ENCODE peak calls at places on chromosomes 16 and 17, in seven cellular contexts. T, H, U, N, R, B and C are unnamed samples.

GRCh38 chr17:74433421-74434121 is 1.7 kb downstream of the GPRC5C start:
- DNase-seq in T (peak; percentile 51), H (no peak), U (peak; percentile 82), N (no peak), R (peak; percentile 50), B (no peak), C (no peak)

GRCh38 chr17:8698142-8699050 is 46.2 kb downstream of the CCDC42 start:
- DNase-seq in T (peak; percentile 95), H (peak; percentile 72), U (peak; percentile 83), N (no peak), R (no peak), B (peak; percentile 45), C (no peak)

GRCh38 chr17:16467886-16468285 is 24.1 kb downstream of the LRRC75A start:
- DNase-seq in T (no peak), H (no peak), U (no peak), N (no peak), R (no peak), B (no peak), C (no peak)

GRCh38 chr17:69796093-69796492 is 278.9 kb upstream of the KCNJ16 start:
- DNase-seq in T (no peak), H (no peak), U (no peak), N (no peak), R (no peak), B (no peak), C (no peak)

GRCh38 chr17:29084476-29085148 is 41.7 kb downstream of the PIPOX start:
- DNase-seq in T (no peak), H (no peak), U (no peak), N (no peak), R (no peak), B (no peak), C (no peak)

GRCh38 chr16:680967-681745 is 946 bp downstream of the STUB1 start:
- DNase-seq in T (peak; percentile 63), H (no peak), U (no peak), N (no peak), R (no peak), B (peak; percentile 89), C (no peak)

GRCh38 chr16:68091604-68092261 is 6.6 kb downstream of the NFATC3 start:
- DNase-seq in T (peak; percentile 67), H (no peak), U (no peak), N (no peak), R (no peak), B (no peak), C (no peak)

GRCh38 chr17:34858941-34859562 is 102.2 kb downstream of the CCT6B start:
- DNase-seq in T (peak; percentile 6), H (no peak), U (no peak), N (no peak), R (no peak), B (no peak), C (no peak)

GRCh38 chr16:26598061-26598460 is 468.7 kb upstream of the C16orf82 start:
- DNase-seq in T (no peak), H (no peak), U (no peak), N (no peak), R (no peak), B (no peak), C (peak; percentile 13)

GRCh38 chr17:76397687-76398522 is 13.5 kb downstream of the SPHK1 start:
- DNase-seq in T (peak; percentile 92), H (peak; percentile 92), U (peak; percentile 91), N (peak; percentile 62), R (peak; percentile 90), B (peak; percentile 91), C (peak; percentile 77)

GRCh38 chr16:46765050-46765449 is 16.9 kb upstream of the MYLK3 start:
- DNase-seq in T (peak; percentile 86), H (no peak), U (no peak), N (peak; percentile 28), R (no peak), B (no peak), C (no peak)

GRCh38 chr16:25192096-25192495 is 24.7 kb upstream of the AQP8 start:
- DNase-seq in T (no peak), H (no peak), U (no peak), N (peak; percentile 21), R (no peak), B (no peak), C (no peak)

GRCh38 chr17:72173475-72174116 is 52.8 kb downstream of the SOX9 start:
- DNase-seq in T (no peak), H (no peak), U (no peak), N (no peak), R (no peak), B (no peak), C (no peak)

GRCh38 chr16:70632273-70632672 is 14.1 kb upstream of the IL34 start:
- DNase-seq in T (no peak), H (no peak), U (no peak), N (no peak), R (no peak), B (no peak), C (no peak)

GRCh38 chr17:73744411-73744810 is 100.2 kb upstream of the SDK2 start:
- DNase-seq in T (no peak), H (no peak), U (no peak), N (no peak), R (no peak), B (no peak), C (no peak)

GRCh38 chr17:81957691-81958432 is 3.1 kb downstream of the NOTUM start:
- DNase-seq in T (no peak), H (no peak), U (no peak), N (no peak), R (no peak), B (no peak), C (no peak)

GRCh38 chr17:81960130-81960958 is 643 bp downstream of the NOTUM start:
- DNase-seq in T (no peak), H (no peak), U (no peak), N (no peak), R (no peak), B (no peak), C (no peak)

GRCh38 chr17:81958633-81959342 is 2.2 kb downstream of the NOTUM start:
- DNase-seq in T (no peak), H (no peak), U (no peak), N (no peak), R (no peak), B (no peak), C (no peak)

GRCh38 chr17:81961087-81961514 is at the start of gene NOTUM:
- DNase-seq in T (peak; percentile 63), H (no peak), U (no peak), N (no peak), R (no peak), B (no peak), C (no peak)

GRCh38 chr17:81959362-81960129 is 1.4 kb downstream of the NOTUM start:
- DNase-seq in T (peak; percentile 57), H (peak; percentile 74), U (no peak), N (no peak), R (peak; percentile 85), B (peak; percentile 65), C (peak; percentile 71)
- TF ChIP-seq CTCF in T (peak; percentile 46), H (no peak), U (peak; percentile 96), N (peak; percentile 7), R (peak; percentile 99), B (no peak), C (peak; percentile 90)

DNA sequence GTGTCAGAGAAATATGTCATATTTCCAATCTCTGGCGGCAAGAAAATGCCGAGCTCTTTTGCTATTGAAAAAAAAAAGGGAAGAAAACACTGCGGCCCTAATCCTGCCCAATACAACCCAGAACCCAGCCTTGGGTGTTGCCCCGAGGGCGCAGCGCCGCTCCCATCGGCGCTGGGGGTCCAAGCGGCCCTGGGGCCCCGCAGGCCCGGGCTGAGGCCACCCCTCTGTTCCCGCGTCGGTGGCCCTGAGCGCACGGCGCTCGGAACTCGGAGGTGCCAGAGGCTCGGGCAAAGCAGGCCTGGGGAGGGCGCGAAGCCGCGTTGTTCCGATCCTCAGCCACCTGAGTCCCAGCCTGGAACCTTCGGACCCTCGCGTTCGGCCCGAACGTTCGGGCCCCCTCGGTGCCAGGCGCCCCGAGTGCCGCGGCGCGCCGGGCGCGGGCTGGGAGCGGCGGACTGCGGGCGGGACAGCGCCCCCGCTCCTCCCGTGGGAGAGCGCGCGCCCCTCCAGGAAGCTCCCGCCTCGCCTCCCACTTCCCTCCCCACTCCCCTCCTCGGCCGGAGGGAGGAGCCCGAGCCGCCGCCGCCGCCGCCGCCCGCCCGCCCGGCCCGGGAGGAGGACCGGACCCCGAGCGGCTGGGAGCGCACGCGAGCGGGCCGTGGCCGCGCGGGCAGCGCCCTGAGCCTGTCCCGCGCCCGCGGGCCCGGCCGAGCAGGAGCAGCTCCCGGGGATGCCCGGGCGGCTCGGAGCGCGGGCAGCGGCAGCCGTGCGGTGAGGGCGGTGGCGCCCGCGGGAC is at the start of gene CPNE2:
- DNase-seq in T (peak; percentile 57), H (no peak), U (peak; percentile 84), N (no peak), R (peak; percentile 82), B (peak; percentile 49), C (no peak)
- H3K36me3 ChIP-seq in T (no peaks in the 10 kb centered on the region), H (no peaks in the 10 kb centered on the region), U (no peaks in the 10 kb centered on the region), N (no peaks in the 10 kb centered on the region), R (no peaks in the 10 kb centered on the region), B (no peaks in the 10 kb centered on the region), C (no peaks in the 10 kb centered on the region)

DNA sequence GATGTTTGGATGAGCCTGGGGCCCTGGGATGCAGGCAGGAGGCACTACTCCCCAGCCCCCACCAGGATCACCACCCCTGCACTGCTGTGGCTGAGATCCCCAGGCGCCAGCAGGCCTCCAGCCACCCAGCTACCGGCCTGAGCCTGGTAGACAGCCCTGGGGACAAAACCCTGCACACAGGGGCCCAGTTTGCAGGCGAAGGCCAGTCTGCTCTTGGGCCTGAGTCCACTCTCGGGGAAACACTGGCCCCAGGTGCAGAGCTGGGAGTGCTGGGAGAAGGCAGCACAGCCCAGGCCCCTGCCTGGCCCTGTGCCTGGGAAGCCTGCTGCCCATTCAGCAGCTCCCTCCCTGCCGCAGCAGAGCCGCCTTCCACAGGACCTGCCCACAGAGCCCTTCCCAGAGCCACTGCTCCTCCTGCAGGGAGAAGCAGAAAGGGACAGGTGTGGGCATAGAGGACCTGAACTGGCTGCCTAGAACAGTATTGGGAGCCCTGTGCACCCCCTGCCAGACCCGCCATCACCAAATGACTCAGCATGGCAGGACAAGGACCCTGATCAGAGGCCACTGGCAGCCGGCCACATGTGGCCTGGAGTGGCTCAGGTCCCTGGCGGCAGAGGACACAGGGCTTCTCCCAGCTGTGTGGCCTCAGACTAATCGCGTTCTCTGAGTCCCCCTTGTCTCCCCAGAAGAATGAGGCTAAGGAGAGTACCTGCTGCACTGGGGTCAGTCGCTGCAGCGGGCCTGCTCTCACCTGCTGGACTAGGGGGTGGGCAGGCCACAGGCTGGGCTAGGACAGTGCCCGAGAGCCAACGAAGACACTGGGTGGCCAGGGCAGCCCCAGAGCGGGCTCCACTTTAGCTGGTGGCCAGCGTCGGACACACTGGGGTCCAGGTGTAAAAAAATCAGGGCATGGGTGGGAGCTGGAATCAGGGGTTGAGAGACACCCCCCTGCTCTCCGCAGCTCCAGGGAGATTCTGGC is 10.7 kb downstream of the MSRB1 start:
- DNase-seq in T (no peak), H (no peak), U (no peak), N (no peak), R (peak; percentile 67), B (peak; percentile 55), C (no peak)
- TF ChIP-seq CTCF in T (peak; percentile 15), H (no peak), U (no peak), N (peak; percentile 39), R (peak; percentile 51), B (no peak), C (no peak)

GRCh38 chr17:79626156-79626890 is 15.5 kb upstream of the RBFOX3 start:
- DNase-seq in T (no peak), H (peak; percentile 42), U (peak; percentile 46), N (no peak), R (peak; percentile 12), B (peak; percentile 1), C (no peak)
- H3K36me3 ChIP-seq in T (no peaks in the 10 kb centered on the region), H (no peaks in the 10 kb centered on the region), U (no peaks in the 10 kb centered on the region), N (no peaks in the 10 kb centered on the region), R (no peaks in the 10 kb centered on the region), B (no peaks in the 10 kb centered on the region), C (no peaks in the 10 kb centered on the region)